ENCODE peak calls at places on chromosomes 5 and 9, in nine cellular contexts. N is aorta; T is naive thymus-derived CD4-positive, alpha-beta T cell; X is mammary epithelial cell; P is bronchial epithelial cell; R is A549; K is activated CD4-positive, alpha-beta T cell treated with anti-CD3 and anti-CD28 coated beads for 48 hours; Q is Caki2; V is NCI-H524. C is an unnamed sample.

GRCh38 chr5:67353500-67353931 is 156.9 kb upstream of the CD180 start:
- DNase-seq in N (no peak), T (no peak), X (no peak), P (no peak), R (no peak), K (no peak), Q (no peak), V (no peak), C (no peak)

GRCh38 chr5:169162407-169162806 is 138.5 kb downstream of the SLIT3 start:
- DNase-seq in N (no peak), T (no peak), X (peak), P (peak), R (no peak), K (no peak), Q (peak), V (no peak), C (no peak)

GRCh38 chr5:38453506-38453905 is 102.9 kb downstream of the LIFR start:
- DNase-seq in N (no peak), T (peak), X (no peak), P (no peak), R (no peak), K (peak), Q (no peak), V (no peak), C (peak)

GRCh38 chr9:128412120-128412790 is 8.4 kb upstream of the CERCAM start:
- DNase-seq in N (peak), T (peak), X (no peak), P (peak), R (peak), K (peak), Q (no peak), V (peak), C (peak)

GRCh38 chr5:39566891-39567290 is 142.1 kb upstream of the DAB2 start:
- DNase-seq in N (no peak), T (no peak), X (no peak), P (no peak), R (no peak), K (no peak), Q (no peak), V (no peak), C (no peak)

GRCh38 chr9:133031496-133031911 is 707 bp downstream of the GTF3C5 start:
- DNase-seq in N (no peak), T (no peak), X (peak), P (peak), R (no peak), K (peak), Q (peak), V (no peak), C (no peak)

GRCh38 chr9:4137234-4137633 is 162.6 kb downstream of the GLIS3 start:
- DNase-seq in N (no peak), T (no peak), X (peak), P (peak), R (peak), K (no peak), Q (peak), V (no peak), C (no peak)

GRCh38 chr5:111960466-111961215 is 203.6 kb upstream of the NREP start:
- DNase-seq in N (no peak), T (no peak), X (no peak), P (peak), R (no peak), K (no peak), Q (no peak), V (no peak), C (no peak)

GRCh38 chr5:63564789-63565188 is 397.5 kb downstream of the HTR1A start:
- DNase-seq in N (no peak), T (no peak), X (no peak), P (no peak), R (no peak), K (no peak), Q (no peak), V (no peak), C (no peak)

GRCh38 chr9:120978987-120979386 is 52.4 kb upstream of the TRAF1 start:
- DNase-seq in N (no peak), T (no peak), X (peak), P (peak), R (no peak), K (no peak), Q (no peak), V (no peak), C (no peak)

GRCh38 chr9:136377351-136378170 is 4.1 kb upstream of the CARD9 start:
- DNase-seq in N (no peak), T (no peak), X (no peak), P (no peak), R (no peak), K (no peak), Q (no peak), V (no peak), C (no peak)

GRCh38 chr9:95880011-95880690 is 4.7 kb downstream of the ERCC6L2 start:
- DNase-seq in N (no peak), T (peak), X (no peak), P (peak), R (no peak), K (no peak), Q (peak), V (no peak), C (no peak)